ENCODE peak calls at places on chromosomes 2 and 18, in eight cellular contexts. H is right cardiac atrium; Y is breast epithelium; U is left ventricle myocardium inferior; T is GM23338; J is HepG2; S is A549; W is CD4-positive, alpha-beta T cell. B is an unnamed sample.

GRCh38 chr2:183117226-183117625 is 7.0 kb upstream of the NUP35 start:
- DNase-seq in U (no peak), W (no peak), Y (no peak), J (peak; percentile 12), T (no peak), S (no peak), H (no peak), B (no peak)

GRCh38 chr2:203873921-203874631 is 6.5 kb downstream of the CTLA4 start:
- DNase-seq in U (no peak), Y (no peak), W (no peak), T (peak; percentile 70), H (no peak), J (no peak), S (no peak), B (no peak)

GRCh38 chr2:164178835-164179470 is 442.3 kb downstream of the GRB14 start:
- DNase-seq in U (no peak), H (no peak), S (no peak), T (no peak), Y (no peak), J (no peak), W (no peak), B (no peak)

GRCh38 chr2:60837123-60837522 is 44.3 kb upstream of the REL start:
- DNase-seq in H (no peak), W (no peak), Y (no peak), S (no peak), J (no peak), T (no peak), U (no peak), B (no peak)

GRCh38 chr18:58754544-58755068 is 83.3 kb downstream of the MALT1 start:
- DNase-seq in W (no peak), T (no peak), S (no peak), J (no peak), H (no peak), U (peak; percentile 49), Y (no peak), B (no peak)

GRCh38 chr2:233061591-233062446 is 1.7 kb downstream of the INPP5D start:
- DNase-seq in W (no peak), U (peak; percentile 74), H (peak; percentile 58), J (peak; percentile 88), S (no peak), T (peak; percentile 38), Y (no peak), B (no peak)

GRCh38 chr2:85787282-85787980 is 33.6 kb downstream of the ATOH8 start:
- DNase-seq in J (no peak), S (no peak), W (no peak), T (no peak), H (no peak), U (no peak), Y (no peak), B (no peak)

GRCh38 chr18:78986018-78986481 is 6.4 kb downstream of the SALL3 start:
- DNase-seq in H (no peak), Y (no peak), W (no peak), T (peak; percentile 75), J (peak; percentile 17), U (no peak), S (peak; percentile 10), B (no peak)

GRCh38 chr2:142755191-142755590 is 122.3 kb upstream of the KYNU start:
- DNase-seq in H (no peak), W (no peak), S (no peak), U (no peak), T (no peak), J (no peak), Y (no peak), B (no peak)

GRCh38 chr2:26581991-26582842 is 58.9 kb downstream of the CIB4 start:
- DNase-seq in H (no peak), J (no peak), W (no peak), Y (no peak), T (no peak), U (no peak), S (no peak), B (no peak)

GRCh38 chr18:62505669-62506494 is 16.9 kb upstream of the ZCCHC2 start:
- DNase-seq in Y (no peak), U (no peak), W (peak; percentile 26), T (no peak), H (no peak), J (no peak), S (no peak), B (no peak)

GRCh38 chr2:59658906-59659305 is 894.5 kb downstream of the BCL11A start:
- DNase-seq in S (no peak), W (no peak), H (no peak), U (no peak), J (no peak), Y (no peak), T (peak; percentile 4), B (no peak)

GRCh38 chr18:49630246-49630699 is 68.4 kb downstream of the LIPG start:
- DNase-seq in H (no peak), Y (peak; percentile 38), J (peak; percentile 92), U (no peak), W (no peak), S (no peak), T (no peak), B (no peak)

GRCh38 chr18:59269563-59270214 is 3.6 kb downstream of the RAX start:
- DNase-seq in J (no peak), U (no peak), T (no peak), Y (no peak), S (no peak), H (no peak), W (no peak), B (no peak)

GRCh38 chr2:195657634-195658540 is 861 bp downstream of the SLC39A10 start:
- DNase-seq in W (peak; percentile 72), Y (peak; percentile 50), H (peak; percentile 51), J (peak; percentile 80), T (peak; percentile 76), S (peak; percentile 23), U (peak; percentile 53), B (peak; percentile 34)

GRCh38 chr2:44166096-44166495 is 2.6 kb upstream of the PPM1B start:
- DNase-seq in H (no peak), T (peak; percentile 80), Y (no peak), U (no peak), W (no peak), S (no peak), J (no peak), B (no peak)

GRCh38 chr2:48584551-48584950 is 33.1 kb upstream of the GTF2A1L start:
- DNase-seq in U (no peak), H (no peak), S (no peak), W (no peak), J (no peak), Y (no peak), T (no peak), B (no peak)

GRCh38 chr2:64442277-64442676 is 11.7 kb upstream of the LGALSL start:
- DNase-seq in Y (no peak), J (no peak), T (no peak), S (no peak), W (no peak), H (no peak), U (no peak), B (no peak)

GRCh38 chr2:64448069-64448468 is 5.9 kb upstream of the LGALSL start:
- DNase-seq in T (no peak), U (no peak), S (no peak), W (no peak), J (no peak), H (no peak), Y (no peak), B (peak; percentile 11)

GRCh38 chr2:64442801-64443429 is 11.0 kb upstream of the LGALSL start:
- DNase-seq in U (no peak), S (no peak), J (no peak), H (no peak), W (no peak), T (peak; percentile 56), Y (no peak), B (no peak)

GRCh38 chr2:64451051-64451450 is 2.9 kb upstream of the LGALSL start:
- DNase-seq in Y (no peak), H (no peak), T (no peak), U (no peak), S (no peak), J (no peak), W (no peak), B (no peak)

GRCh38 chr2:64447317-64448060 is 6.5 kb upstream of the LGALSL start:
- DNase-seq in W (no peak), T (no peak), H (peak; percentile 25), Y (no peak), J (no peak), S (no peak), U (no peak), B (no peak)
- H3K27ac ChIP-seq in W (no peak overlapping the region), T (no peak overlapping the region), H (no peak overlapping the region), Y (no peak overlapping the region), J (no peak overlapping the region), S (no peak overlapping the region), U (no peak overlapping the region), B (no peak overlapping the region)

DNA sequence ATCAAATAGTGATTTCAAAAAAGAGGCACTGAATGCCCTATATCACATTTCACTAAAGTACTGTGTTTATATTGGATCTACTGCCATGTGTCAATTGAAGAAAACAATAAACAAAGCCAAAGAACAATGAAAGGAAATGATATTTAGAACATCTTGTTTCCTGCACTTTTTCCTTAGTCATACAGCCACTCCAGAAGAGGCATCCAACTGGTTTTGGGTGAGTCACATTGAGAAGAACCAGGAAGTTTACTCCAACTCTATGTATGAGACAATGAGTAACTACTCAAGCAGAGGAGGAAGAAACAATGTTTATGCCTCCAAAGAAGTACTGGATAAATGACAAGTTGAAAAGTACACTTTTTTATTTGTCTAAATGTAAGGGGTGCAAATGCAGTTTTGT is 583.6 kb downstream of the FBXO15 start:
- DNase-seq in W (no peak), T (no peak), H (no peak), J (no peak), U (no peak), S (no peak), Y (no peak), B (no peak)
- H3K27ac ChIP-seq in W (no peak overlapping the region), T (no peak overlapping the region), H (no peak overlapping the region), J (no peak overlapping the region), U (peak overlapping the region; percentile 60), S (no peak overlapping the region), Y (no peak overlapping the region), B (no peak overlapping the region)

GRCh38 chr2:101735166-101735533 is 37.6 kb downstream of the MAP4K4 start:
- DNase-seq in W (no peak), H (no peak), S (no peak), Y (no peak), T (no peak), U (no peak), J (no peak), B (no peak)

GRCh38 chr2:101732773-101733256 is 35.3 kb downstream of the MAP4K4 start:
- DNase-seq in Y (no peak), S (no peak), U (no peak), W (no peak), J (no peak), H (no peak), T (no peak), B (no peak)

GRCh38 chr2:101734511-101735165 is 37.1 kb downstream of the MAP4K4 start:
- DNase-seq in U (no peak), J (no peak), H (no peak), S (no peak), Y (no peak), W (no peak), T (no peak), B (no peak)

GRCh38 chr2:101732199-101732598 is 34.7 kb downstream of the MAP4K4 start:
- DNase-seq in W (no peak), J (no peak), S (no peak), U (no peak), Y (no peak), T (no peak), H (no peak), B (no peak)

GRCh38 chr2:101733257-101733993 is 35.9 kb downstream of the MAP4K4 start:
- DNase-seq in T (no peak), H (no peak), S (no peak), J (peak; percentile 94), W (no peak), U (no peak), Y (no peak), B (no peak)
- H3K27ac ChIP-seq in T (peak overlapping the region; percentile 26), H (peak overlapping the region; percentile 54), S (no peak overlapping the region), J (peak overlapping the region; percentile 90), W (no peak overlapping the region), U (peak overlapping the region; percentile 74), Y (peak overlapping the region; percentile 1), B (peak overlapping the region; percentile 27)

GRCh38 chr2:240259924-240260529 is 119.6 kb upstream of the OTOS start:
- DNase-seq in H (no peak), W (no peak), J (no peak), U (no peak), Y (no peak), S (no peak), T (no peak), B (no peak)
- H3K27ac ChIP-seq in H (peak overlapping the region; percentile 98), W (no peak overlapping the region), J (no peak overlapping the region), U (peak overlapping the region; percentile 96), Y (peak overlapping the region; percentile 75), S (no peak overlapping the region), T (no peak overlapping the region), B (no peak overlapping the region)

B was measured in caudate nucleus.